ENCODE peak calls at places on chromosomes 13 and 19, in four cellular contexts. R is Peyer's patch, E is NCI-H774, P is neural progenitor cell. M is an unnamed sample.

GRCh38 chr19:29528350-29528945 is 2.7 kb downstream of the VSTM2B start:
- DNase-seq in P (peak), E (no peak), R (peak), M (peak)

GRCh38 chr13:110334841-110335490 is 27.9 kb downstream of the COL4A2 start:
- DNase-seq in E (no peak), R (no peak), P (no peak), M (no peak)

GRCh38 chr19:56291857-56292256 is 19.3 kb downstream of the EDDM13 start:
- DNase-seq in E (no peak), P (no peak), R (no peak), M (no peak)

GRCh38 chr19:50702870-50703829 is 16.5 kb downstream of the SHANK1 start:
- DNase-seq in P (no peak), R (no peak), E (no peak), M (no peak)

GRCh38 chr13:24842533-24843278 is 78.7 kb downstream of the RNF17 start:
- DNase-seq in R (no peak), P (no peak), E (no peak), M (no peak)

GRCh38 chr19:3692141-3693029 is 7.9 kb downstream of the PIP5K1C start:
- DNase-seq in E (no peak), R (peak), P (no peak), M (no peak)

GRCh38 chr19:2532252-2533071 is 56.5 kb downstream of the GADD45B start:
- DNase-seq in P (no peak), R (no peak), E (no peak), M (no peak)

GRCh38 chr13:113648218-113648615 is 9.8 kb downstream of the ATP4B start:
- DNase-seq in P (no peak), R (peak), E (no peak), M (no peak)

GRCh38 chr13:66835040-66835628 is 395.0 kb downstream of the PCDH9 start:
- DNase-seq in P (peak), E (peak), R (peak), M (peak)

GRCh38 chr13:80361883-80362327 is 21.0 kb upstream of the SPRY2 start:
- DNase-seq in E (no peak), R (no peak), P (peak), M (no peak)

GRCh38 chr13:29594310-29594709 is 1.2 kb downstream of the SLC7A1 start:
- DNase-seq in E (peak), R (peak), P (peak), M (peak)

GRCh38 chr13:95325485-95325884 is 24.2 kb upstream of the ABCC4 start:
- DNase-seq in R (no peak), P (no peak), E (no peak), M (no peak)

GRCh38 chr13:42819712-42820111 is 38.3 kb downstream of the FAM216B start:
- DNase-seq in E (no peak), R (no peak), P (no peak), M (no peak)

GRCh38 chr13:39510296-39510695 is 92.7 kb downstream of the LHFPL6 start:
- DNase-seq in R (no peak), P (no peak), E (peak), M (no peak)

GRCh38 chr13:64551755-64552154 is 2678.4 kb downstream of the PCDH9 start:
- DNase-seq in P (no peak), E (no peak), R (no peak), M (no peak)

GRCh38 chr13:44132710-44133109 is 240.9 kb upstream of the SERP2 start:
- DNase-seq in P (no peak), R (no peak), E (no peak), M (peak)

GRCh38 chr13:26482451-26483197 is 74.9 kb upstream of the WASF3 start:
- DNase-seq in R (peak), E (peak), P (peak), M (no peak)

GRCh38 chr13:76635232-76636021 is 250.8 kb downstream of the KCTD12 start:
- DNase-seq in P (no peak), R (no peak), E (no peak), M (no peak)

GRCh38 chr13:46901721-46902120 is 4.9 kb upstream of the HTR2A start:
- DNase-seq in E (no peak), R (no peak), P (no peak), M (no peak)

GRCh38 chr19:21463449-21464105 is 41.8 kb upstream of the ZNF429 start:
- DNase-seq in R (no peak), E (peak), P (peak), M (no peak)

GRCh38 chr19:13978721-13979191 is 26.4 kb downstream of the DCAF15 start:
- DNase-seq in P (no peak), R (no peak), E (no peak), M (no peak)

GRCh38 chr19:1577090-1577928 is 9.2 kb upstream of the MEX3D start:
- DNase-seq in R (no peak), P (no peak), E (no peak), M (no peak)

GRCh38 chr19:16391301-16392055 is 66.9 kb downstream of the KLF2 start:
- DNase-seq in E (no peak), R (peak), P (no peak), M (no peak)

GRCh38 chr13:100344544-100344943 is 244.0 kb downstream of the GGACT start:
- DNase-seq in E (no peak), R (no peak), P (no peak), M (no peak)

GRCh38 chr19:37304190-37304883 is 66.6 kb upstream of the ZNF527 start:
- DNase-seq in E (peak), R (no peak), P (peak), M (peak)

GRCh38 chr13:45167611-45168554 is 33.0 kb downstream of the KCTD4 start:
- DNase-seq in P (no peak), E (no peak), R (no peak), M (peak)

GRCh38 chr13:55602784-55603183 is 1537.9 kb upstream of the PRR20A start:
- DNase-seq in E (no peak), R (no peak), P (no peak), M (no peak)

GRCh38 chr13:47111499-47111898 is 214.6 kb upstream of the HTR2A start:
- DNase-seq in E (no peak), P (no peak), R (no peak), M (no peak)

GRCh38 chr19:51110666-51110971 is 2.4 kb upstream of the CTU1 start:
- DNase-seq in P (no peak), R (no peak), E (no peak), M (no peak)

GRCh38 chr13:92510416-92510815 is 716.2 kb upstream of the GPC6 start:
- DNase-seq in P (no peak), E (no peak), R (no peak), M (no peak)

GRCh38 chr13:46552302-46552680 is 679 bp upstream of the LRCH1 start:
- DNase-seq in R (no peak), E (no peak), P (no peak), M (no peak)

GRCh38 chr19:5753743-5754142 is 30.8 kb downstream of the PRR22 start:
- DNase-seq in P (no peak), R (no peak), E (no peak), M (no peak)

GRCh38 chr19:10517361-10517759 is at the start of gene S1PR5:
- DNase-seq in P (peak), E (no peak), R (no peak), M (no peak)

M was measured in heart left ventricle.